ENCODE peak calls at places on chromosomes 2 and 18, in four cellular contexts. One of them, this sample, is unnamed.

GRCh38 chr2:68737717-68738116 is 3.1 kb downstream of the ARHGAP25 start:
- DNase-seq in SJCRH30: no peak
- DNase-seq in NT2/D1: no peak
- DNase-seq in A549: no peak
- DNase-seq in this sample: no peak

GRCh38 chr2:54572262-54572635 is 116.1 kb downstream of the SPTBN1 start:
- DNase-seq in NT2/D1: no peak
- DNase-seq in A549: peak
- DNase-seq in SJCRH30: no peak
- DNase-seq in this sample: peak

GRCh38 chr18:74778191-74778847 is 180.6 kb downstream of the ZNF407 start:
- DNase-seq in NT2/D1: no peak
- DNase-seq in SJCRH30: no peak
- DNase-seq in A549: no peak
- DNase-seq in this sample: no peak

GRCh38 chr2:143489135-143489534 is 359.9 kb downstream of the ARHGAP15 start:
- DNase-seq in A549: peak
- DNase-seq in SJCRH30: no peak
- DNase-seq in NT2/D1: no peak
- DNase-seq in this sample: no peak

GRCh38 chr18:45336431-45336830 is 278.8 kb upstream of the SLC14A2 start:
- DNase-seq in A549: no peak
- DNase-seq in NT2/D1: no peak
- DNase-seq in SJCRH30: no peak
- DNase-seq in this sample: no peak

GRCh38 chr2:149330127-149331022 is at the start of gene LYPD6:
- DNase-seq in SJCRH30: peak
- DNase-seq in NT2/D1: peak
- DNase-seq in A549: peak
- DNase-seq in this sample: peak

GRCh38 chr18:44899832-44900231 is 219.1 kb downstream of the SETBP1 start:
- DNase-seq in NT2/D1: no peak
- DNase-seq in A549: no peak
- DNase-seq in SJCRH30: no peak
- DNase-seq in this sample: no peak

GRCh38 chr2:66189598-66189997 is 245.3 kb upstream of the MEIS1 start:
- DNase-seq in NT2/D1: no peak
- DNase-seq in A549: no peak
- DNase-seq in SJCRH30: no peak
- DNase-seq in this sample: no peak

GRCh38 chr2:121903037-121903689 is 147.7 kb downstream of the TSN start:
- DNase-seq in SJCRH30: peak
- DNase-seq in NT2/D1: no peak
- DNase-seq in A549: no peak
- DNase-seq in this sample: no peak

GRCh38 chr2:150513647-150514046 is 26.2 kb upstream of the RND3 start:
- DNase-seq in SJCRH30: no peak
- DNase-seq in A549: no peak
- DNase-seq in NT2/D1: no peak
- DNase-seq in this sample: no peak

GRCh38 chr2:108441712-108442111 is 7.3 kb upstream of the GCC2 start:
- DNase-seq in SJCRH30: no peak
- DNase-seq in NT2/D1: no peak
- DNase-seq in A549: no peak
- DNase-seq in this sample: no peak

GRCh38 chr2:98815795-98816194 is 84.9 kb upstream of the MGAT4A start:
- DNase-seq in A549: no peak
- DNase-seq in NT2/D1: no peak
- DNase-seq in SJCRH30: no peak
- DNase-seq in this sample: no peak

GRCh38 chr18:24913507-24914147 is 438.3 kb downstream of the ZNF521 start:
- DNase-seq in A549: no peak
- DNase-seq in SJCRH30: no peak
- DNase-seq in NT2/D1: no peak
- DNase-seq in this sample: no peak

GRCh38 chr2:215218587-215219577 is 80.5 kb upstream of the ABCA12 start:
- DNase-seq in A549: no peak
- DNase-seq in SJCRH30: no peak
- DNase-seq in NT2/D1: no peak
- DNase-seq in this sample: no peak

GRCh38 chr18:79726721-79727120 is 47.1 kb downstream of the CTDP1 start:
- DNase-seq in A549: no peak
- DNase-seq in NT2/D1: no peak
- DNase-seq in SJCRH30: no peak
- DNase-seq in this sample: no peak

GRCh38 chr2:28547906-28548600 is 52.2 kb downstream of the PLB1 start:
- DNase-seq in SJCRH30: no peak
- DNase-seq in NT2/D1: no peak
- DNase-seq in A549: no peak
- DNase-seq in this sample: no peak

GRCh38 chr2:43438858-43439655 is 156.8 kb downstream of the THADA start:
- DNase-seq in NT2/D1: no peak
- DNase-seq in SJCRH30: no peak
- DNase-seq in A549: no peak
- DNase-seq in this sample: no peak

GRCh38 chr2:42196403-42197267 is 27.5 kb downstream of the EML4 start:
- DNase-seq in NT2/D1: peak
- DNase-seq in A549: peak
- DNase-seq in SJCRH30: peak
- DNase-seq in this sample: peak

GRCh38 chr18:13500227-13500865 is 226.0 kb downstream of the FAM210A start:
- DNase-seq in NT2/D1: peak
- DNase-seq in A549: no peak
- DNase-seq in SJCRH30: peak
- DNase-seq in this sample: no peak

GRCh38 chr18:10033038-10033437 is 119.2 kb downstream of the VAPA start:
- DNase-seq in SJCRH30: no peak
- DNase-seq in A549: no peak
- DNase-seq in NT2/D1: no peak
- DNase-seq in this sample: no peak

GRCh38 chr18:75203456-75204261 is 5.3 kb downstream of the PTGR3 start:
- DNase-seq in NT2/D1: no peak
- DNase-seq in SJCRH30: no peak
- DNase-seq in A549: no peak
- DNase-seq in this sample: no peak

GRCh38 chr2:215397632-215398341 is 38.1 kb downstream of the FN1 start:
- DNase-seq in SJCRH30: no peak
- DNase-seq in A549: no peak
- DNase-seq in NT2/D1: no peak
- DNase-seq in this sample: no peak

GRCh38 chr2:207163815-207164747 is 1.7 kb downstream of the KLF7 start:
- DNase-seq in SJCRH30: peak
- DNase-seq in NT2/D1: no peak
- DNase-seq in A549: peak
- DNase-seq in this sample: peak
- H3K4me3 ChIP-seq in SJCRH30: peak
- H3K4me3 ChIP-seq in NT2/D1: peak
- H3K4me3 ChIP-seq in A549: peak
- H3K4me3 ChIP-seq in this sample: peak

DNA sequence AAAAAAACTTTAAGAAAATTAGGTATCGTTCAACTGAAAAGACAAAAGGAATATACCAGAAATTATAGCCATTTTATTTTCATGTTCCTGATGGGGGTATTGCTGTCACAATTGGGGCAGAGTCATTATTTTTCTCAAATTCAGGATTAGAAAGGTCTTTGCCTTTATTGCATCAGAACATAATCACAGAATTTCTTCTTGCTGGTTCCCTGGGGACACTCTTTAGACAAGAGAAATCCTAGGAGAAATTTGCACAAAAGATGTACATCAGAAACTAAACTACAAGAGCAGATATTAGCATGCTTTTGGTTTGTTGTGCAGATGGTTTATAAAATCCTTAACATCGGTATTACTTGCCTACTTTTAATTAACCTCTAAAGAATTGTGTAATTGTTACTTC is 103.2 kb downstream of the NCOA1 start:
- DNase-seq in NT2/D1: no peak
- DNase-seq in SJCRH30: no peak
- DNase-seq in A549: no peak
- DNase-seq in this sample: peak
- H3K4me3 ChIP-seq in NT2/D1: no peak
- H3K4me3 ChIP-seq in SJCRH30: no peak
- H3K4me3 ChIP-seq in A549: no peak
- H3K4me3 ChIP-seq in this sample: no peak

GRCh38 chr18:3212636-3213035 is 7.1 kb downstream of the MYOM1 start:
- DNase-seq in SJCRH30: no peak
- DNase-seq in NT2/D1: no peak
- DNase-seq in A549: no peak
- DNase-seq in this sample: no peak
- H3K4me3 ChIP-seq in SJCRH30: no peak
- H3K4me3 ChIP-seq in NT2/D1: no peak
- H3K4me3 ChIP-seq in A549: no peak
- H3K4me3 ChIP-seq in this sample: no peak

DNA sequence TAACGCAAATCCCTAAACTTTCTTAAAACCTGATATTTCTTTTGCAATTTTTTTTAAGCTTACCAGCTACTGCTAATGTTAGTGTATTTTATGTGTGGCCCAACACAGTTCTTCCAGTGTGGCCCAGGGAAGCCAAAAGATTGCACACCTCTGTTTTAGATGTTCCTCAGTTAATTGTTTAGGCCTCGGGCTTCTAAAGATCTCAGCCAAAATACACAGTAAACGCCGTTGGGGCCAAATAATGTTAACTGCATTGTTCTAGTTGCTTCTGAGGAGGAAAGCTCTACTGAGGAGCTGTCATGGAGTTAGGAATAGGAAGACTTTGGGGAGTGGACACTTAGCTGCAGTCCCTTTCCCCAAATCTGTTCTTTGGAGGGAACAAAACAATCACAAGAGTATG is 2.0 kb downstream of the HSPE1 start:
- DNase-seq in NT2/D1: no peak
- DNase-seq in A549: no peak
- DNase-seq in SJCRH30: no peak
- DNase-seq in this sample: no peak
- H3K4me3 ChIP-seq in NT2/D1: peak
- H3K4me3 ChIP-seq in A549: peak
- H3K4me3 ChIP-seq in SJCRH30: no peak
- H3K4me3 ChIP-seq in this sample: peak

GRCh38 chr2:218958276-218958675 is 1.2 kb upstream of the CDK5R2 start:
- DNase-seq in SJCRH30: no peak
- DNase-seq in NT2/D1: no peak
- DNase-seq in A549: no peak
- DNase-seq in this sample: no peak

GRCh38 chr2:218960196-218961165 is 1.0 kb downstream of the CDK5R2 start:
- DNase-seq in SJCRH30: no peak
- DNase-seq in A549: no peak
- DNase-seq in NT2/D1: no peak
- DNase-seq in this sample: no peak

GRCh38 chr2:218961229-218961628 is 1.8 kb downstream of the CDK5R2 start:
- DNase-seq in A549: no peak
- DNase-seq in SJCRH30: no peak
- DNase-seq in NT2/D1: no peak
- DNase-seq in this sample: no peak

GRCh38 chr2:218959141-218959731 is at the start of gene CDK5R2:
- DNase-seq in A549: peak
- DNase-seq in NT2/D1: peak
- DNase-seq in SJCRH30: peak
- DNase-seq in this sample: peak

GRCh38 chr2:218959761-218960195 is 312 bp downstream of the CDK5R2 start:
- DNase-seq in NT2/D1: no peak
- DNase-seq in A549: no peak
- DNase-seq in SJCRH30: no peak
- DNase-seq in this sample: no peak
- H3K4me3 ChIP-seq in NT2/D1: peak
- H3K4me3 ChIP-seq in A549: peak
- H3K4me3 ChIP-seq in SJCRH30: peak
- H3K4me3 ChIP-seq in this sample: peak

GRCh38 chr18:58870130-58870529 is 5.5 kb downstream of the ZNF532 start:
- DNase-seq in A549: no peak
- DNase-seq in NT2/D1: no peak
- DNase-seq in SJCRH30: no peak
- DNase-seq in this sample: peak
- H3K4me3 ChIP-seq in A549: no peak
- H3K4me3 ChIP-seq in NT2/D1: no peak
- H3K4me3 ChIP-seq in SJCRH30: no peak
- H3K4me3 ChIP-seq in this sample: no peak

GRCh38 chr2:235968616-235969324 is 199.4 kb downstream of the GBX2 start:
- DNase-seq in NT2/D1: no peak
- DNase-seq in A549: no peak
- DNase-seq in SJCRH30: no peak
- DNase-seq in this sample: no peak
- H3K4me3 ChIP-seq in NT2/D1: no peak
- H3K4me3 ChIP-seq in A549: no peak
- H3K4me3 ChIP-seq in SJCRH30: no peak
- H3K4me3 ChIP-seq in this sample: no peak

GRCh38 chr18:22169889-22170420 is 566 bp downstream of the GATA6 start:
- DNase-seq in A549: no peak
- DNase-seq in SJCRH30: peak
- DNase-seq in NT2/D1: no peak
- DNase-seq in this sample: peak

GRCh38 chr18:22170421-22171262 is 1.3 kb downstream of the GATA6 start:
- DNase-seq in A549: peak
- DNase-seq in NT2/D1: no peak
- DNase-seq in SJCRH30: no peak
- DNase-seq in this sample: no peak

GRCh38 chr18:22167471-22168151 is 1.8 kb upstream of the GATA6 start:
- DNase-seq in SJCRH30: no peak
- DNase-seq in A549: peak
- DNase-seq in NT2/D1: no peak
- DNase-seq in this sample: no peak

GRCh38 chr18:22168360-22168921 is 948 bp upstream of the GATA6 start:
- DNase-seq in SJCRH30: peak
- DNase-seq in A549: peak
- DNase-seq in NT2/D1: no peak
- DNase-seq in this sample: peak

GRCh38 chr18:22169011-22169888 is at the start of gene GATA6:
- DNase-seq in NT2/D1: no peak
- DNase-seq in A549: peak
- DNase-seq in SJCRH30: peak
- DNase-seq in this sample: peak
- H3K4me3 ChIP-seq in NT2/D1: peak
- H3K4me3 ChIP-seq in A549: peak
- H3K4me3 ChIP-seq in SJCRH30: peak
- H3K4me3 ChIP-seq in this sample: peak

GRCh38 chr2:167697961-167698360 is 549.4 kb downstream of the STK39 start:
- DNase-seq in NT2/D1: no peak
- DNase-seq in A549: no peak
- DNase-seq in SJCRH30: no peak
- DNase-seq in this sample: no peak

GRCh38 chr2:167692191-167692590 is 555.2 kb downstream of the STK39 start:
- DNase-seq in SJCRH30: no peak
- DNase-seq in NT2/D1: no peak
- DNase-seq in A549: no peak
- DNase-seq in this sample: no peak

GRCh38 chr2:167702227-167702626 is 545.2 kb downstream of the STK39 start:
- DNase-seq in NT2/D1: no peak
- DNase-seq in SJCRH30: no peak
- DNase-seq in A549: no peak
- DNase-seq in this sample: no peak

GRCh38 chr2:167697194-167697593 is 550.2 kb downstream of the STK39 start:
- DNase-seq in SJCRH30: no peak
- DNase-seq in A549: no peak
- DNase-seq in NT2/D1: no peak
- DNase-seq in this sample: no peak
- H3K4me3 ChIP-seq in SJCRH30: no peak
- H3K4me3 ChIP-seq in A549: no peak
- H3K4me3 ChIP-seq in NT2/D1: no peak
- H3K4me3 ChIP-seq in this sample: no peak

This sample was measured in HAP-1.